ENCODE peak calls at places on chromosomes 5 and 9, in eight cellular contexts. Y, R, H, X, D, Q, B and K are unnamed samples.

GRCh38 chr5:150021491-150022162 is 21.1 kb downstream of the HMGXB3 start:
- DNase-seq in Y (peak), R (no peak), H (no peak), X (no peak), D (no peak), Q (no peak), B (no peak), K (no peak)

GRCh38 chr5:157217289-157218024 is 36.8 kb downstream of the ITK start:
- DNase-seq in Y (peak), R (no peak), H (no peak), X (no peak), D (no peak), Q (peak), B (no peak), K (no peak)

GRCh38 chr5:132272341-132273210 is 15.1 kb downstream of the PDLIM4 start:
- DNase-seq in Y (no peak), R (peak), H (peak), X (peak), D (peak), Q (peak), B (no peak), K (peak)

GRCh38 chr5:79035237-79035636 is 34.2 kb downstream of the DMGDH start:
- DNase-seq in Y (no peak), R (no peak), H (no peak), X (no peak), D (no peak), Q (no peak), B (no peak), K (no peak)

GRCh38 chr9:21591221-21592062 is 109.3 kb upstream of the IFNE start:
- DNase-seq in Y (no peak), R (peak), H (no peak), X (peak), D (peak), Q (peak), B (peak), K (no peak)

GRCh38 chr5:167998148-167998767 is 293.2 kb upstream of the WWC1 start:
- DNase-seq in Y (no peak), R (no peak), H (no peak), X (no peak), D (no peak), Q (no peak), B (no peak), K (no peak)

GRCh38 chr9:35604578-35605335 is at the start of gene TESK1:
- DNase-seq in Y (peak), R (peak), H (peak), X (peak), D (peak), Q (peak), B (no peak), K (peak)

GRCh38 chr9:76512826-76513225 is 53.8 kb downstream of the GCNT1 start:
- DNase-seq in Y (peak), R (peak), H (no peak), X (no peak), D (no peak), Q (no peak), B (no peak), K (no peak)

GRCh38 chr5:150510460-150511263 is 2.7 kb downstream of the NDST1 start:
- DNase-seq in Y (no peak), R (peak), H (no peak), X (no peak), D (no peak), Q (no peak), B (no peak), K (no peak)

GRCh38 chr5:2093859-2094615 is 211.3 kb upstream of the IRX4 start:
- DNase-seq in Y (peak), R (peak), H (no peak), X (no peak), D (no peak), Q (no peak), B (peak), K (no peak)

GRCh38 chr5:166088389-166089039 is 2202.9 kb upstream of the WWC1 start:
- DNase-seq in Y (no peak), R (no peak), H (peak), X (no peak), D (no peak), Q (no peak), B (no peak), K (no peak)

GRCh38 chr9:12719431-12719830 is 26.2 kb downstream of the TYRP1 start:
- DNase-seq in Y (peak), R (peak), H (peak), X (no peak), D (no peak), Q (no peak), B (no peak), K (no peak)

GRCh38 chr9:78612089-78612488 is 315.2 kb downstream of the PSAT1 start:
- DNase-seq in Y (peak), R (peak), H (no peak), X (no peak), D (no peak), Q (no peak), B (no peak), K (no peak)

GRCh38 chr5:135843571-135844337 is 9.3 kb downstream of the SLC25A48 start:
- DNase-seq in Y (no peak), R (no peak), H (no peak), X (no peak), D (no peak), Q (no peak), B (no peak), K (peak)

GRCh38 chr5:173454381-173454763 is 126.2 kb upstream of the STC2 start:
- DNase-seq in Y (peak), R (peak), H (no peak), X (no peak), D (no peak), Q (no peak), B (peak), K (no peak)

GRCh38 chr5:531101-531748 is 7.0 kb upstream of the SLC9A3 start:
- DNase-seq in Y (no peak), R (no peak), H (no peak), X (no peak), D (no peak), Q (no peak), B (no peak), K (no peak)

GRCh38 chr9:129630967-129631672 is 5.2 kb downstream of the NTMT1 start:
- DNase-seq in Y (no peak), R (no peak), H (no peak), X (no peak), D (no peak), Q (no peak), B (no peak), K (no peak)